ENCODE peak calls at places on chromosomes 12 and 14, in five cellular contexts. D, E, J, O and T are unnamed samples.

GRCh38 chr12:119230804-119231203 is 52.1 kb downstream of the HSPB8 start:
- DNase-seq in D (no peak), E (no peak), J (no peak), O (no peak), T (no peak)

GRCh38 chr14:28975084-28975483 is 208.5 kb downstream of the FOXG1 start:
- DNase-seq in D (no peak), E (no peak), J (no peak), O (no peak), T (no peak)

GRCh38 chr14:98208074-98208675 is 1063.8 kb downstream of the BCL11B start:
- DNase-seq in D (peak), E (no peak), J (no peak), O (no peak), T (no peak)

GRCh38 chr14:20610002-20610765 is 19.0 kb upstream of the RNASE12 start:
- DNase-seq in D (peak), E (peak), J (peak), O (peak), T (peak)

GRCh38 chr12:52877242-52877641 is 27.6 kb downstream of the KRT8 start:
- DNase-seq in D (no peak), E (no peak), J (no peak), O (no peak), T (no peak)

GRCh38 chr14:93369393-93370266 is 22.6 kb downstream of the COX8C start:
- DNase-seq in D (peak), E (no peak), J (no peak), O (no peak), T (peak)

GRCh38 chr12:40152783-40153383 is 47.0 kb upstream of the SLC2A13 start:
- DNase-seq in D (peak), E (peak), J (no peak), O (peak), T (no peak)

GRCh38 chr12:5648692-5649338 is 216.9 kb downstream of the NTF3 start:
- DNase-seq in D (peak), E (peak), J (no peak), O (peak), T (no peak)

GRCh38 chr14:89198544-89199329 is 218.3 kb downstream of the FOXN3 start:
- DNase-seq in D (no peak), E (no peak), J (no peak), O (peak), T (no peak)

GRCh38 chr14:90620540-90621204 is 195.6 kb downstream of the TTC7B start:
- DNase-seq in D (no peak), E (no peak), J (no peak), O (no peak), T (no peak)

GRCh38 chr14:69047255-69047654 is 68.2 kb upstream of the ACTN1 start:
- DNase-seq in D (no peak), E (no peak), J (no peak), O (no peak), T (no peak)

GRCh38 chr14:61911534-61911933 is 149.3 kb downstream of the SNAPC1 start:
- DNase-seq in D (no peak), E (no peak), J (no peak), O (no peak), T (no peak)

GRCh38 chr14:76832503-76832988 is 6.3 kb downstream of the LRRC74A start:
- DNase-seq in D (no peak), E (no peak), J (peak), O (peak), T (no peak)

GRCh38 chr12:120739821-120740613 is 14.4 kb downstream of the ACADS start:
- DNase-seq in D (no peak), E (no peak), J (no peak), O (no peak), T (no peak)

GRCh38 chr12:131929530-131930456 is 717 bp downstream of the PUS1 start:
- DNase-seq in D (peak), E (no peak), J (no peak), O (no peak), T (no peak)

GRCh38 chr14:58584383-58584782 is 53.4 kb upstream of the DACT1 start:
- DNase-seq in D (no peak), E (no peak), J (no peak), O (no peak), T (no peak)

GRCh38 chr14:24264298-24264697 is 1.3 kb upstream of the TGM1 start:
- DNase-seq in D (no peak), E (no peak), J (no peak), O (no peak), T (no peak)

GRCh38 chr14:69657961-69658360 is 46.6 kb downstream of the SUSD6 start:
- DNase-seq in D (no peak), E (no peak), J (peak), O (peak), T (no peak)